ENCODE peak calls at places on chromosomes 6 and 20, in four cellular contexts. T is ovary, C is HFF-Myc, F is neural crest cell. K is an unnamed sample.
A peak's percentile ranks its signal among the peaks of the same experiment; 100 is the strongest.

GRCh38 chr6:140043357-140043756 is 668.9 kb upstream of the CITED2 start:
- DNase-seq in T (no peak), C (peak; percentile 95), F (no peak), K (no peak)

GRCh38 chr6:160756871-160757270 is 54.8 kb downstream of the PLG start:
- DNase-seq in T (no peak), C (no peak), F (no peak), K (no peak)

GRCh38 chr6:75525682-75526081 is 32.1 kb upstream of the FILIP1 start:
- DNase-seq in T (no peak), C (no peak), F (no peak), K (no peak)

GRCh38 chr6:77106992-77107391 is 356.3 kb downstream of the HTR1B start:
- DNase-seq in T (no peak), C (no peak), F (no peak), K (peak; percentile 57)

GRCh38 chr6:16781348-16782169 is 20.3 kb upstream of the ATXN1 start:
- DNase-seq in T (no peak), C (no peak), F (no peak), K (no peak)

GRCh38 chr6:40477246-40478126 is 109.7 kb downstream of the LRFN2 start:
- DNase-seq in T (no peak), C (no peak), F (no peak), K (peak; percentile 88)

GRCh38 chr6:6588064-6588923 is at the start of gene LY86:
- DNase-seq in T (no peak), C (no peak), F (no peak), K (no peak)

GRCh38 chr6:32105433-32105832 is 3.7 kb downstream of the TNXB start:
- DNase-seq in T (no peak), C (no peak), F (no peak), K (peak; percentile 78)

GRCh38 chr20:35478804-35479472 is 23.5 kb downstream of the CEP250 start:
- DNase-seq in T (no peak), C (no peak), F (peak; percentile 14), K (peak; percentile 85)

GRCh38 chr6:158069800-158070195 is 88.1 kb downstream of the SYNJ2 start:
- DNase-seq in T (no peak), C (no peak), F (no peak), K (no peak)

GRCh38 chr6:126804255-126805064 is 314.0 kb upstream of the RSPO3 start:
- DNase-seq in T (no peak), C (peak; percentile 33), F (peak; percentile 30), K (peak; percentile 63)

GRCh38 chr6:167341665-167342655 is 17.1 kb downstream of the TTLL2 start:
- DNase-seq in T (no peak), C (no peak), F (no peak), K (no peak)

GRCh38 chr6:2970753-2971419 is 481 bp downstream of the SERPINB6 start:
- DNase-seq in T (peak; percentile 73), C (no peak), F (no peak), K (peak; percentile 81)

GRCh38 chr6:27642744-27643456 is 170.0 kb upstream of the ZNF184 start:
- DNase-seq in T (no peak), C (no peak), F (no peak), K (no peak)

GRCh38 chr6:98946877-98947410 is 802 bp downstream of the FBXL4 start:
- DNase-seq in T (peak; percentile 26), C (peak; percentile 19), F (no peak), K (no peak)

GRCh38 chr6:158122048-158122447 is 46.0 kb downstream of the SERAC1 start:
- DNase-seq in T (no peak), C (no peak), F (no peak), K (no peak)

GRCh38 chr6:41097467-41098090 is 24.8 kb downstream of the NFYA start:
- DNase-seq in T (no peak), C (no peak), F (no peak), K (no peak)

GRCh38 chr6:26338810-26339209 is 26.2 kb upstream of the BTN3A2 start:
- DNase-seq in T (no peak), C (no peak), F (no peak), K (no peak)

GRCh38 chr6:68139130-68139529 is 496.0 kb upstream of the ADGRB3 start:
- DNase-seq in T (no peak), C (no peak), F (no peak), K (peak; percentile 78)

GRCh38 chr20:48945840-48946514 is 24.5 kb downstream of the ARFGEF2 start:
- DNase-seq in T (no peak), C (no peak), F (no peak), K (no peak)

GRCh38 chr6:97594834-97595233 is 311.8 kb upstream of the MMS22L start:
- DNase-seq in T (no peak), C (no peak), F (no peak), K (no peak)

GRCh38 chr6:131061041-131061770 is 1.8 kb downstream of the EPB41L2 start:
- DNase-seq in T (no peak), C (no peak), F (no peak), K (peak; percentile 53)

GRCh38 chr6:143542915-143543314 is 31.4 kb upstream of the FUCA2 start:
- DNase-seq in T (no peak), C (no peak), F (no peak), K (no peak)

GRCh38 chr20:33685328-33686007 is 717 bp downstream of the E2F1 start:
- DNase-seq in T (no peak), C (no peak), F (peak; percentile 64), K (peak; percentile 80)

GRCh38 chr6:106716966-106717365 is 87.6 kb downstream of the QRSL1 start:
- DNase-seq in T (no peak), C (no peak), F (no peak), K (no peak)

GRCh38 chr20:16611832-16612231 is 38.6 kb upstream of the KIF16B start:
- DNase-seq in T (no peak), C (no peak), F (no peak), K (no peak)

GRCh38 chr6:167116109-167116837 is 6.6 kb upstream of the CCR6 start:
- DNase-seq in T (peak; percentile 60), C (no peak), F (no peak), K (no peak)

GRCh38 chr6:14464716-14465115 is 347.1 kb downstream of the CD83 start:
- DNase-seq in T (no peak), C (no peak), F (no peak), K (no peak)

GRCh38 chr6:112957526-112957916 is 610.4 kb downstream of the RFPL4B start:
- DNase-seq in T (no peak), C (no peak), F (no peak), K (no peak)

GRCh38 chr20:57871237-57871632 is 161.4 kb upstream of the PMEPA1 start:
- DNase-seq in T (no peak), C (no peak), F (no peak), K (no peak)

GRCh38 chr6:16947461-16948159 is 154.2 kb upstream of the STMND1 start:
- DNase-seq in T (no peak), C (peak; percentile 98), F (no peak), K (no peak)

GRCh38 chr20:12321746-12322145 is 404.1 kb downstream of the BTBD3 start:
- DNase-seq in T (no peak), C (no peak), F (no peak), K (no peak)

GRCh38 chr6:95231416-95231815 is 345.9 kb upstream of the MANEA start:
- DNase-seq in T (no peak), C (no peak), F (no peak), K (no peak)

GRCh38 chr6:73969982-73970960 is 274.3 kb downstream of the CD109 start:
- DNase-seq in T (no peak), C (no peak), F (no peak), K (peak; percentile 49)

GRCh38 chr6:50653253-50653652 is 60.1 kb upstream of the TFAP2D start:
- DNase-seq in T (no peak), C (no peak), F (no peak), K (no peak)

GRCh38 chr6:50654155-50654554 is 59.2 kb upstream of the TFAP2D start:
- DNase-seq in T (no peak), C (no peak), F (no peak), K (no peak)

GRCh38 chr6:50658561-50658960 is 54.8 kb upstream of the TFAP2D start:
- DNase-seq in T (no peak), C (no peak), F (no peak), K (no peak)

GRCh38 chr6:50657513-50657912 is 55.8 kb upstream of the TFAP2D start:
- DNase-seq in T (no peak), C (no peak), F (no peak), K (no peak)

DNA sequence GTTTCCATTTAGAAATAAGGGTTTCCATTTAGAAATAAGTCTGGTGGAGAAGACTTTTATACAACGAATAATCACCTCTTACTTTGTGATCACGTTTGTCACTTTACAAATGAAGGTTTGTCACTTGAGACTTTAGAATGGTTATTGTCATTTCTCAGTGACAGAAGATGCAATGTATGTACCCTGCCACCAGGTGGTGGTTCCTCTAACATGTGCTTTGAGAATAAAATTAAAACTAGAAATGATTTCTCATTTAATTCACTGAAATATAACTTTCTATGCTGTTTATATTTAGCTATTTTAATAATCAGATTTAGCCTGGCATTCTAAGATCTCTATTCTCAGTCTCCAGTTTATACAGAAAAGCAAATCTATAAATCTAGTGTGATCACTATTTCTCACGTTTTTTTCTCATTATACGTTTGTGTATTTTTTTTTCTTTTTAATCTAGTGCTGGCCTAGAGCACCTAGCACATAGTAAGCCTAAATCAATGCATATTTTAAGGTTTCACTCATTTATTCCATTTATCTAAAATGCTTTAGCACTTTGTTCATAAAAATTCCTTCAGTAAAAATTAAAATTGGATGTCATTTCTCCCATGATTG is 57.4 kb upstream of the TFAP2D start:
- DNase-seq in T (no peak), C (no peak), F (no peak), K (peak; percentile 45)
- TF ChIP-seq CTCF in T (no peak), C (no peak), F (peak; percentile 77), K (peak; percentile 86)

GRCh38 chr6:35594503-35595186 is 81.9 kb upstream of the TULP1 start:
- DNase-seq in T (no peak), C (no peak), F (no peak), K (no peak)
- TF ChIP-seq CTCF in T (no peak), C (no peak), F (no peak), K (no peak)

DNA sequence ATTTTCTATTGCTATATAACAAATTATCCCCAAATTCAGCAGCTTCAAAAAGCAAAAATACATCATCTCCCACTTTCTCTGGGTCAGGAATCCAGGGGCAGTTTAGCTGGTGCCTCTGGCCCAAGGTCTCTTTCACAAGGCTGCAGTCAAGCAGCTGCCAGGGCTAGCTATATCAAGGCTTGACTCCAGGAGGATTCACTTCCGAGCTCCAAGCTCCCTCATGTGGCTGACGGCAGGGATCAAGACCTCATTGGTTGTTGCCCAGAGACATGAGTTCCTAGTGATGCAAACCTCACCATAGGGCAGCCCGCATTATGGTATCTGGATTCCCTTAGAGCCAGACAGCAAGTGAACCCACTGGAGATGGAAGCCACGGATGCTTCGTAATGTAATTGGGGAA is 1.3 kb upstream of the VNN1 start:
- DNase-seq in T (no peak), C (no peak), F (peak; percentile 16), K (peak; percentile 90)
- TF ChIP-seq CTCF in T (no peak), C (peak; percentile 39), F (peak; percentile 44), K (peak; percentile 71)

DNA sequence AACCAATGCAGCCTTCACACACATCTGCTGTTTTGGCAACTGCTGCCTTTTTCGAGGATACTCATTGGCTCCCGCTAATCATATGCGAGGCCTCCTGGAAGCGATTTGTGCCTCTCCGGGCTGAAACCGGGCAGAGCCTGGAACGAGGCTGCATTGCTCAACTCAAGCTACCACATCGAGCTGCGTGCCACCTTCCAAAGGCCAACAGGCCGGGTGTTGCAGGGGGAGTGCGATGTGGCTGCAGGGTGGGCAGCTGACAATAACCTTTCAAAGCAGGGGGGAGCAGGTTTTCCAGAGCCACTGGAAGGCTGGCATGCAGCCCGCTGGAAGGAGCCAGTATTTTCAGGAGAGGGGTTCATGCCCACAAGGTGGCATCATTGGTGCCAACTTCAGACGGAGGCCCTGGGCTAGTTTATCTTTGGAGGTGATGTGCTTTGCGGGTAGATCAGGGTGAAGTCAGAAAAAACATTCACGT is 122.6 kb upstream of the IFNGR1 start:
- DNase-seq in T (no peak), C (peak; percentile 22), F (no peak), K (peak; percentile 67)
- TF ChIP-seq CTCF in T (no peak), C (peak; percentile 8), F (no peak), K (peak; percentile 38)

GRCh38 chr6:91298543-91299145 is 711.8 kb upstream of the MAP3K7 start:
- DNase-seq in T (no peak), C (no peak), F (no peak), K (no peak)
- TF ChIP-seq CTCF in T (no peak), C (no peak), F (no peak), K (no peak)